ENCODE peak calls at places on chromosomes 5 and 9, in four cellular contexts. One of them, this sample, is unnamed.

GRCh38 chr9:88370346-88370745 is 17.9 kb upstream of the SPIN1 start:
- DNase-seq in M059J: peak; percentile 87
- DNase-seq in D341Med: no peak
- DNase-seq in amygdala: no peak
- DNase-seq in this sample: no peak

GRCh38 chr9:99690573-99690972 is 131.1 kb upstream of the NR4A3 start:
- DNase-seq in M059J: peak; percentile 4
- DNase-seq in D341Med: no peak
- DNase-seq in amygdala: peak; percentile 15
- DNase-seq in this sample: peak; percentile 55

GRCh38 chr5:178606269-178606668 is 16.1 kb upstream of the COL23A1 start:
- DNase-seq in M059J: no peak
- DNase-seq in D341Med: no peak
- DNase-seq in amygdala: no peak
- DNase-seq in this sample: no peak

GRCh38 chr9:126125177-126125576 is 201.5 kb upstream of the MVB12B start:
- DNase-seq in M059J: no peak
- DNase-seq in D341Med: no peak
- DNase-seq in amygdala: no peak
- DNase-seq in this sample: no peak

GRCh38 chr5:143506881-143507552 is 103.5 kb upstream of the NR3C1 start:
- DNase-seq in M059J: peak; percentile 96
- DNase-seq in D341Med: no peak
- DNase-seq in amygdala: no peak
- DNase-seq in this sample: no peak

GRCh38 chr5:143036146-143036927 is 266.2 kb downstream of the ARHGAP26 start:
- DNase-seq in M059J: no peak
- DNase-seq in D341Med: no peak
- DNase-seq in amygdala: no peak
- DNase-seq in this sample: no peak

GRCh38 chr5:95846554-95847260 is 24.2 kb upstream of the GLRX start:
- DNase-seq in M059J: peak; percentile 68
- DNase-seq in D341Med: peak; percentile 74
- DNase-seq in amygdala: peak; percentile 41
- DNase-seq in this sample: peak; percentile 26

GRCh38 chr5:81209869-81210268 is 23.3 kb upstream of the CKMT2 start:
- DNase-seq in M059J: no peak
- DNase-seq in D341Med: no peak
- DNase-seq in amygdala: no peak
- DNase-seq in this sample: no peak

GRCh38 chr9:87497604-87498045 is at the start of gene DAPK1:
- DNase-seq in M059J: peak; percentile 66
- DNase-seq in D341Med: peak; percentile 27
- DNase-seq in amygdala: peak; percentile 27
- DNase-seq in this sample: peak; percentile 36

GRCh38 chr9:69877852-69878507 is 57.4 kb downstream of the CFAP95 start:
- DNase-seq in M059J: peak; percentile 58
- DNase-seq in D341Med: peak; percentile 50
- DNase-seq in amygdala: no peak
- DNase-seq in this sample: no peak

GRCh38 chr5:98170994-98171393 is 602.5 kb upstream of the RGMB start:
- DNase-seq in M059J: no peak
- DNase-seq in D341Med: no peak
- DNase-seq in amygdala: no peak
- DNase-seq in this sample: no peak

GRCh38 chr9:11874414-11874813 is 818.8 kb upstream of the TYRP1 start:
- DNase-seq in M059J: no peak
- DNase-seq in D341Med: no peak
- DNase-seq in amygdala: no peak
- DNase-seq in this sample: no peak

GRCh38 chr9:14926941-14927624 is 16.9 kb upstream of the FREM1 start:
- DNase-seq in M059J: no peak
- DNase-seq in D341Med: no peak
- DNase-seq in amygdala: no peak
- DNase-seq in this sample: no peak

GRCh38 chr5:173281910-173282309 is 46.3 kb downstream of the STC2 start:
- DNase-seq in M059J: peak; percentile 41
- DNase-seq in D341Med: peak; percentile 56
- DNase-seq in amygdala: no peak
- DNase-seq in this sample: no peak

GRCh38 chr9:2023532-2023931 is 8.4 kb downstream of the SMARCA2 start:
- DNase-seq in M059J: no peak
- DNase-seq in D341Med: no peak
- DNase-seq in amygdala: no peak
- DNase-seq in this sample: no peak

GRCh38 chr5:109907751-109908150 is 218.0 kb downstream of the MAN2A1 start:
- DNase-seq in M059J: peak; percentile 35
- DNase-seq in D341Med: no peak
- DNase-seq in amygdala: no peak
- DNase-seq in this sample: no peak

GRCh38 chr5:171850354-171850947 is 64.8 kb downstream of the SMIM23 start:
- DNase-seq in M059J: peak; percentile 21
- DNase-seq in D341Med: no peak
- DNase-seq in amygdala: no peak
- DNase-seq in this sample: no peak

GRCh38 chr9:133056533-133056932 is 5.2 kb upstream of the CEL start:
- DNase-seq in M059J: no peak
- DNase-seq in D341Med: peak; percentile 18
- DNase-seq in amygdala: no peak
- DNase-seq in this sample: no peak

GRCh38 chr5:110517396-110517795 is 209.1 kb downstream of the TMEM232 start:
- DNase-seq in M059J: no peak
- DNase-seq in D341Med: no peak
- DNase-seq in amygdala: no peak
- DNase-seq in this sample: no peak

GRCh38 chr9:98551511-98552286 is 157.0 kb downstream of the GABBR2 start:
- DNase-seq in M059J: peak; percentile 92
- DNase-seq in D341Med: no peak
- DNase-seq in amygdala: no peak
- DNase-seq in this sample: no peak

GRCh38 chr9:93303258-93303771 is 119.4 kb downstream of the WNK2 start:
- DNase-seq in M059J: no peak
- DNase-seq in D341Med: peak; percentile 22
- DNase-seq in amygdala: no peak
- DNase-seq in this sample: no peak